ENCODE peak calls at places on chromosome 4, in six cellular contexts. Y is endothelial cell, T is mammary epithelial cell, I is testis, D is ovary, Q is foreskin fibroblast. X is an unnamed sample.

GRCh38 chr4:32475710-32476109 is 1755.5 kb downstream of the PCDH7 start:
- DNase-seq in Y (no peak), T (no peak), I (no peak), D (no peak), Q (no peak), X (no peak)

GRCh38 chr4:94757192-94758140 is at the start of gene BMPR1B:
- DNase-seq in Y (peak), T (peak), I (peak), D (peak), Q (peak), X (no peak)

GRCh38 chr4:159105761-159106243 is 2.9 kb downstream of the RAPGEF2 start:
- DNase-seq in Y (no peak), T (peak), I (no peak), D (no peak), Q (peak), X (no peak)

GRCh38 chr4:146846882-146847281 is 98.8 kb downstream of the TTC29 start:
- DNase-seq in Y (no peak), T (no peak), I (no peak), D (no peak), Q (no peak), X (no peak)

GRCh38 chr4:85495621-85496020 is 20.7 kb downstream of the ARHGAP24 start:
- DNase-seq in Y (no peak), T (no peak), I (no peak), D (no peak), Q (peak), X (no peak)

GRCh38 chr4:123554819-123555499 is 158.4 kb downstream of the SPRY1 start:
- DNase-seq in Y (no peak), T (no peak), I (no peak), D (no peak), Q (no peak), X (no peak)

GRCh38 chr4:88803600-88804096 is 106.0 kb upstream of the NAP1L5 start:
- DNase-seq in Y (no peak), T (peak), I (peak), D (peak), Q (peak), X (no peak)

GRCh38 chr4:138086471-138086870 is 155.7 kb downstream of the SLC7A11 start:
- DNase-seq in Y (no peak), T (no peak), I (no peak), D (no peak), Q (no peak), X (no peak)

GRCh38 chr4:70709551-70710080 is 12.1 kb upstream of the RUFY3 start:
- DNase-seq in Y (no peak), T (no peak), I (no peak), D (no peak), Q (no peak), X (no peak)

GRCh38 chr4:22237155-22237751 is 278.6 kb downstream of the ADGRA3 start:
- DNase-seq in Y (peak), T (no peak), I (peak), D (no peak), Q (no peak), X (no peak)

GRCh38 chr4:37891221-37892159 is 606 bp downstream of the TBC1D1 start:
- DNase-seq in Y (peak), T (peak), I (peak), D (peak), Q (peak), X (peak)

GRCh38 chr4:61246003-61246402 is 45.9 kb downstream of the ADGRL3 start:
- DNase-seq in Y (no peak), T (no peak), I (no peak), D (no peak), Q (no peak), X (no peak)

GRCh38 chr4:10821826-10822225 is 137.3 kb upstream of the CLNK start:
- DNase-seq in Y (no peak), T (no peak), I (no peak), D (no peak), Q (no peak), X (no peak)

GRCh38 chr4:104490096-104490769 is 4.5 kb downstream of the CXXC4 start:
- DNase-seq in Y (no peak), T (no peak), I (peak), D (no peak), Q (no peak), X (no peak)

GRCh38 chr4:72909461-72909860 is 160.1 kb downstream of the COX18 start:
- DNase-seq in Y (peak), T (peak), I (peak), D (no peak), Q (no peak), X (no peak)

DNA sequence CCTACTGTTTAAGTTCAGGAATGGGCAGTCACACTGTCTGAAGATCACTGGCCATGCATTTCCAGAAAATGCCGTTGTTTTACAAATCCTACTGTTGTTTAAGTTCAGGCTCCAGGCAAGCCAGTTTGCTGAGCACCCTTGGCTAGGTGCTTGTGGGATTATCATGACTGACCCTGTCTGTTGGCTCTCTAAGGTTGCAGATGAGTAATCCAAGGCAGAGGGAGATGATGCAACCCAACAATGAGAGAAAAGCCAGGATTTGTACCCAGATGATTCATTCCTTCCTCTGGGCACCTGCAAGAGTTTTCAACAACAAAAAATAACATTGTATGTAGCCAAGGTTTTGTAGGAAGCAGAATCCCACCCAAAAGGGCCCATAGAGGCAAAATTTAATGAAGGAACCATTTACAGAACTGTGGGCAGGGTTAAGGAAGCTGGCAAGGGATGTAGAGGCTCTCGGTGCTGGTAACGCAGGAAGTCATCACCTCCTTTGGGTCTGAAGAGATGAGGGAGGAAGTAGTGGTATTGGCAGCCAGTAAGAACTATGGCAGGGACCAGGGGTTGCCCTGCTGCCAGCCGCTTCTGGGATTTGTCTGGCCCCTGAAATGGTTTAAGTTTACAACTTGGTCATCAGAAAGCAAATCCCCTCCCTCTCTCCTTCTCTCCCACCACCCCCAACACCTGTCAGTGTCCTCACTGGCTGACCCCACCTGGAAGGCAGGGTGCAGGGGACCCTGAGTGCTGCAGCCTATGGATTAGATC is 54.8 kb downstream of the MSX1 start:
- DNase-seq in Y (no peak), T (peak), I (no peak), D (no peak), Q (peak), X (no peak)
- TF ChIP-seq CTCF in Y (no peak), T (no peak), I (no peak), D (no peak), Q (no peak), X (no peak)

GRCh38 chr4:53656421-53656981 is 65.2 kb upstream of the LNX1 start:
- DNase-seq in Y (no peak), T (no peak), I (peak), D (peak), Q (peak), X (no peak)
- TF ChIP-seq CTCF in Y (no peak), T (peak), I (peak), D (peak), Q (peak), X (peak)

GRCh38 chr4:8838296-8838695 is 33.3 kb downstream of the HMX1 start:
- DNase-seq in Y (no peak), T (no peak), I (no peak), D (no peak), Q (no peak), X (no peak)
- TF ChIP-seq CTCF in Y (no peak), T (no peak), I (no peak), D (no peak), Q (no peak), X (no peak)

DNA sequence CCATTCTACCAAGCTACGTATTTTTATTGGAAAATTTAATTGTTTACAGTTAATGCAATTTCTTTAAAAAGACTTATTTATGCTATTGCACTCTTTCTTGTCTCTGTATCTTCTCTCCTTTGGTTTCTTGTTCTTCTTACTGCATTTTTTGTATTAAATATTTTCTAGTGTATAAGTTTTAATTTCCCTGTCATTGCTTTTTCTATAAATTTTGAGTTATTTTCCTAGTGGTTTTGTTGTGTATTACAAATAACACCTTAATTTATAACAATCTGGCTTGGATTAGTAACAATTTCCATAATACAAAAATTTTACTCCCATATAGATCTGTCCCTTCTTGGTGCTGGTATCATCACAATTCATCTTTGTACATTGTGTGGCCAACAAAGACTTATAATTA is 303.5 kb upstream of the SPOCK3 start:
- DNase-seq in Y (no peak), T (no peak), I (no peak), D (no peak), Q (no peak), X (no peak)
- TF ChIP-seq CTCF in Y (peak), T (no peak), I (no peak), D (no peak), Q (no peak), X (no peak)

X was measured in left ventricle myocardium inferior.